ENCODE peak calls at places on chromosomes 4 and X, in four cellular contexts. U, X, Y and I are unnamed samples.

GRCh38 chrX:31832263-31832662 is 760.4 kb upstream of the FTHL17 start:
- DNase-seq in U (no peak), X (no peak), Y (no peak), I (no peak)

GRCh38 chrX:55695227-55696018 is 22.1 kb upstream of the RRAGB start:
- DNase-seq in U (no peak), X (no peak), Y (no peak), I (no peak)

GRCh38 chr4:39331191-39331590 is 35.0 kb downstream of the RFC1 start:
- DNase-seq in U (no peak), X (no peak), Y (no peak), I (no peak)

GRCh38 chr4:122542411-122543236 is 78.2 kb downstream of the IL21 start:
- DNase-seq in U (no peak), X (no peak), Y (no peak), I (no peak)

GRCh38 chrX:915427-916234 is 285.0 kb downstream of the SHOX start:
- DNase-seq in U (no peak), X (no peak), Y (no peak), I (no peak)

GRCh38 chrX:153968255-153968654 is 3.4 kb downstream of the HCFC1 start:
- DNase-seq in U (peak), X (no peak), Y (no peak), I (no peak)

GRCh38 chrX:45765726-45766125 is 565.0 kb upstream of the DIPK2B start:
- DNase-seq in U (no peak), X (no peak), Y (no peak), I (no peak)

GRCh38 chrX:24799078-24799477 is 105.4 kb downstream of the POLA1 start:
- DNase-seq in U (no peak), X (no peak), Y (no peak), I (no peak)

GRCh38 chr4:107299646-107300045 is 263.5 kb upstream of the DKK2 start:
- DNase-seq in U (no peak), X (no peak), Y (no peak), I (no peak)

GRCh38 chr4:4677825-4678522 is 136.1 kb upstream of the STX18 start:
- DNase-seq in U (no peak), X (no peak), Y (peak), I (no peak)

GRCh38 chrX:27918799-27919198 is 62.5 kb downstream of the DCAF8L1 start:
- DNase-seq in U (no peak), X (no peak), Y (peak), I (peak)

GRCh38 chr4:57378766-57379165 is 268.6 kb upstream of the IGFBP7 start:
- DNase-seq in U (no peak), X (no peak), Y (no peak), I (no peak)

GRCh38 chrX:103017542-103017941 is 46.4 kb downstream of the BEX1 start:
- DNase-seq in U (no peak), X (no peak), Y (peak), I (no peak)

GRCh38 chr4:83252782-83253405 is 31.7 kb downstream of the COQ2 start:
- DNase-seq in U (no peak), X (no peak), Y (peak), I (peak)

GRCh38 chr4:77418333-77418732 is 187.3 kb upstream of the CXCL13 start:
- DNase-seq in U (no peak), X (no peak), Y (no peak), I (no peak)

GRCh38 chrX:129842510-129843208 is 1.0 kb downstream of the ZDHHC9 start:
- DNase-seq in U (peak), X (no peak), Y (peak), I (peak)

GRCh38 chr4:83618991-83619390 is 83.1 kb downstream of the GPAT3 start:
- DNase-seq in U (no peak), X (no peak), Y (peak), I (no peak)

GRCh38 chr4:122003335-122003734 is 51.5 kb upstream of the TRPC3 start:
- DNase-seq in U (no peak), X (no peak), Y (peak), I (peak)

GRCh38 chr4:126604273-126604867 is 1028.4 kb upstream of the INTU start:
- DNase-seq in U (no peak), X (no peak), Y (peak), I (peak)

GRCh38 chr4:153131478-153132069 is 72.7 kb upstream of the TRIM2 start:
- DNase-seq in U (no peak), X (no peak), Y (no peak), I (no peak)

GRCh38 chr4:11421116-11421515 is 7.6 kb downstream of the HS3ST1 start:
- DNase-seq in U (no peak), X (no peak), Y (no peak), I (no peak)

GRCh38 chrX:130944230-130944629 is 41.2 kb upstream of the ENOX2 start:
- DNase-seq in U (no peak), X (no peak), Y (no peak), I (no peak)

GRCh38 chrX:68832101-68832416 is 3.2 kb downstream of the EFNB1 start:
- DNase-seq in U (no peak), X (peak), Y (peak), I (peak)

GRCh38 chrX:68942141-68942540 is 113.3 kb downstream of the EFNB1 start:
- DNase-seq in U (no peak), X (peak), Y (no peak), I (peak)

GRCh38 chr4:125316781-125317525 is 2.2 kb downstream of the FAT4 start:
- DNase-seq in U (peak), X (peak), Y (peak), I (peak)

GRCh38 chrX:134908235-134908834 is 82.5 kb upstream of the SMIM10 start:
- DNase-seq in U (no peak), X (no peak), Y (no peak), I (no peak)

GRCh38 chr4:31199644-31200043 is 479.5 kb downstream of the PCDH7 start:
- DNase-seq in U (no peak), X (no peak), Y (no peak), I (no peak)

GRCh38 chr4:185167205-185167604 is 24.1 kb downstream of the SLC25A4 start:
- DNase-seq in U (no peak), X (no peak), Y (no peak), I (no peak)

GRCh38 chr4:8198206-8198905 is 734 bp upstream of the SH3TC1 start:
- DNase-seq in U (peak), X (no peak), Y (no peak), I (peak)

GRCh38 chrX:103398321-103398937 is 22.1 kb downstream of the BEX3 start:
- DNase-seq in U (no peak), X (no peak), Y (no peak), I (no peak)

GRCh38 chr4:111362891-111363290 is 740.0 kb upstream of the PITX2 start:
- DNase-seq in U (no peak), X (no peak), Y (no peak), I (no peak)

GRCh38 chrX:122269243-122269781 is 914.8 kb upstream of the GRIA3 start:
- DNase-seq in U (no peak), X (no peak), Y (no peak), I (no peak)

GRCh38 chr4:135186002-135186401 is 984.4 kb upstream of the PABPC4L start:
- DNase-seq in U (no peak), X (no peak), Y (no peak), I (no peak)

GRCh38 chr4:1819284-1819683 is 26.2 kb downstream of the FGFR3 start:
- DNase-seq in U (no peak), X (no peak), Y (no peak), I (no peak)

GRCh38 chr4:123554819-123555499 is 158.4 kb downstream of the SPRY1 start:
- DNase-seq in U (no peak), X (no peak), Y (no peak), I (no peak)

GRCh38 chrX:20515841-20516461 is 249.2 kb upstream of the RPS6KA3 start:
- DNase-seq in U (no peak), X (no peak), Y (peak), I (no peak)

GRCh38 chrX:40088299-40088625 is 9.5 kb downstream of the BCOR start:
- DNase-seq in U (no peak), X (no peak), Y (no peak), I (no peak)

GRCh38 chrX:12548341-12548740 is 242.9 kb upstream of the PRPS2 start:
- DNase-seq in U (no peak), X (no peak), Y (no peak), I (no peak)

GRCh38 chrX:126342859-126343258 is 176.8 kb upstream of the DCAF12L2 start:
- DNase-seq in U (no peak), X (no peak), Y (no peak), I (no peak)

GRCh38 chr4:71262161-71262560 is 76.7 kb upstream of the SLC4A4 start:
- DNase-seq in U (no peak), X (no peak), Y (peak), I (no peak)

DNA sequence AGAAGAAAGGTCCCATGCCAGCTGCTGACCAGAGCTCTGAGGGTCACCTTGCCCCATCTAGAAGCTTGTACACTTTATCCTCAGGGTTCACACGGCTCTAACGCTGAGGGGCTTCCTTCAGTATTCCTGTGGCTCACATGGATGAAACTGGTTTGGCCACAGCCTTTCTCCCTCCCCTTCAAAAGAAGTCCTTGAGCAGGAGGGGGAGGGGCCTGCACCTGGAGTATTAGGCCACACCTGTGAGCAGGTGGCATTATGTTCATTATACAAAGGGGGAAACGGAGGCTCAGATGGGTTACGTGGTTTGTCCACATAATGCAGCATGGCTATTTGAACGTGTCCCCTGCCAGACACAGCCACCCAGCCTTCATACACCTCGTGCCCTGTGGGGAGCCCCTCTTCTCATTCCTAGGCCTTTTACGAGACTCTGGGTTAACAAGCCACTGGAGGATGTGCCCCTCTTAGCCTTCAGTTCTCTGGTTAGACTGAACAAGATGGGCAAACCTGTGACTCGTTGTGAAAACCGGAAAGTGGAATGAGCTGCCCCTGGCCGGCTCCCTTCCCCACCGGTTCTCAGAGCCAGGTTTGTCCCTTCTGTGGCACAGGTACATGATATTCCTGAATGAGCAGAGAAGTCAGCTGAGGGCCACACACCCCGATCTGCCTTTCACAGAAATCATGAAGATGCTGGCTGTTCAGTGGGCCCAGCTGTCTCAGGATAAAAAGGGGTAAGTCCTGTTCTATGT is 27.2 kb upstream of the JAKMIP1 start:
- DNase-seq in U (no peak), X (peak), Y (no peak), I (no peak)
- TF ChIP-seq CTCF in U (no peak), X (no peak), Y (no peak), I (no peak)

GRCh38 chrX:19386679-19387078 is 43.0 kb downstream of the PDHA1 start:
- DNase-seq in U (no peak), X (peak), Y (no peak), I (no peak)
- TF ChIP-seq CTCF in U (no peak), X (no peak), Y (no peak), I (no peak)

GRCh38 chrX:149512225-149512885 is 7.2 kb upstream of the IDS start:
- DNase-seq in U (no peak), X (peak), Y (peak), I (peak)

GRCh38 chrX:149513713-149514427 is 8.8 kb upstream of the IDS start:
- DNase-seq in U (no peak), X (peak), Y (no peak), I (no peak)

GRCh38 chrX:149511081-149511480 is 6.0 kb upstream of the IDS start:
- DNase-seq in U (no peak), X (peak), Y (no peak), I (no peak)

GRCh38 chrX:149508467-149508866 is 3.4 kb upstream of the IDS start:
- DNase-seq in U (no peak), X (no peak), Y (no peak), I (no peak)

DNA sequence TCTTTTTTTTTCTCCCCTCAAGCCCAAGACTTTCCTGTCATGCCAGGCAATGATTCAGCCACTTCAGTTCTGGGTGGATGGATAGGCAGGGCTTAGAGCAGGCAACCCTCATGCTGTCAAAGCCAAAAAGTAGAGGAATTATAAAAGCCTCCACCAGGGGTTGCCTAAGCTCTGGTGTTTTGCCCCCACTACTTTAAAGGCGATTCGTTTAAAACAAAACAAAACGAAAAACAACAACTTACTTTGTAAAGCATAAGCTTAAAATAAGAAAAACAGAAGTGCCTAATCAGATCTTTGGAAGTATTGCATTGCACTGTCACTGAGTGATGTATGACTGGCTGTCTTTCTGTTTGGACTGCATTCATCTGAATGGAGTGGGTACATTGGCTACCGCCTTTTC is 5.3 kb upstream of the IDS start:
- DNase-seq in U (no peak), X (peak), Y (no peak), I (peak)
- TF ChIP-seq CTCF in U (no peak), X (no peak), Y (peak), I (peak)

GRCh38 chr4:93865650-93866049 is 37.1 kb downstream of the ATOH1 start:
- DNase-seq in U (no peak), X (no peak), Y (no peak), I (no peak)
- TF ChIP-seq CTCF in U (no peak), X (no peak), Y (no peak), I (no peak)

GRCh38 chr4:18042754-18043153 is 21.2 kb upstream of the LCORL start:
- DNase-seq in U (no peak), X (no peak), Y (no peak), I (no peak)
- TF ChIP-seq CTCF in U (no peak), X (no peak), Y (peak), I (no peak)

GRCh38 chr4:24970635-24971034 is 57.8 kb upstream of the CCDC149 start:
- DNase-seq in U (no peak), X (no peak), Y (no peak), I (no peak)
- TF ChIP-seq CTCF in U (no peak), X (no peak), Y (no peak), I (no peak)